ENCODE peak calls at places on chromosomes 5 and 9, in ten cellular contexts. Y is COR-L47; U is T-helper 2 cell; V is neural crest cell; C is nucleus accumbens; Q is GM19239; S is GM03348; F is H1; W is stimulated activated CD4-positive, alpha-beta T cell treated with anti-CD3 and anti-CD28 coated beads, Interleukin-2, amount 100 ng/mL, for 24 hours; M is Peyer's patch. J is an unnamed sample.
A peak's percentile ranks its signal among the peaks of the same experiment; 100 is the strongest.

GRCh38 chr5:82068723-82069122 is 96.9 kb downstream of the ATG10 start:
- DNase-seq in C (no peak), V (no peak), U (no peak), S (no peak), M (no peak), W (no peak), Q (no peak), Y (no peak), F (no peak), J (no peak)

GRCh38 chr5:168947212-168947868 is 353.6 kb downstream of the SLIT3 start:
- DNase-seq in V (peak; percentile 74), C (no peak), Y (peak; percentile 5), S (peak; percentile 78), Q (peak; percentile 26), W (peak; percentile 36), U (no peak), F (peak; percentile 88), M (no peak), J (peak; percentile 55)

GRCh38 chr9:132214027-132214622 is 52.3 kb downstream of the NTNG2 start:
- DNase-seq in Y (peak; percentile 24), Q (no peak), U (no peak), C (peak; percentile 78), S (peak; percentile 93), V (no peak), W (no peak), M (no peak), F (peak; percentile 74), J (no peak)

GRCh38 chr5:56447232-56447631 is 214.1 kb upstream of the ANKRD55 start:
- DNase-seq in W (no peak), V (no peak), S (no peak), M (no peak), U (no peak), Y (no peak), Q (no peak), F (no peak), C (no peak), J (no peak)

GRCh38 chr5:34832568-34832967 is 6.4 kb upstream of the TTC23L start:
- DNase-seq in V (no peak), Q (no peak), W (no peak), F (no peak), S (no peak), C (no peak), Y (no peak), M (no peak), U (no peak), J (no peak)

GRCh38 chr5:44839018-44839681 is 30.4 kb downstream of the MRPS30 start:
- DNase-seq in Q (no peak), M (no peak), Y (no peak), F (no peak), U (no peak), V (no peak), C (no peak), S (no peak), W (no peak), J (no peak)

GRCh38 chr5:151703227-151703626 is 16.5 kb upstream of the SPARC start:
- DNase-seq in Q (peak; percentile 43), M (no peak), U (no peak), F (no peak), C (no peak), W (no peak), S (no peak), V (no peak), Y (no peak), J (no peak)

GRCh38 chr5:95835682-95836405 is 13.3 kb upstream of the GLRX start:
- DNase-seq in Q (no peak), F (no peak), V (no peak), U (no peak), W (no peak), S (no peak), Y (no peak), M (peak; percentile 58), C (no peak), J (no peak)

GRCh38 chr5:53362521-53362941 is 117.9 kb upstream of the FST start:
- DNase-seq in S (peak; percentile 74), C (no peak), U (no peak), Q (no peak), M (no peak), Y (no peak), W (no peak), V (no peak), F (no peak), J (no peak)

GRCh38 chr5:139666551-139666950 is 18.4 kb downstream of the CXXC5 start:
- DNase-seq in C (no peak), U (no peak), F (no peak), Y (no peak), M (no peak), V (no peak), S (no peak), Q (no peak), W (no peak), J (no peak)

GRCh38 chr5:150000990-150001659 is 586 bp downstream of the HMGXB3 start:
- DNase-seq in M (peak; percentile 23), F (no peak), W (peak; percentile 44), V (peak; percentile 6), Q (no peak), C (no peak), S (peak; percentile 77), U (peak; percentile 24), Y (no peak), J (no peak)

GRCh38 chr9:19934301-19934868 is 145.5 kb upstream of the SLC24A2 start:
- DNase-seq in Q (no peak), C (no peak), F (peak; percentile 71), U (no peak), M (no peak), W (no peak), V (no peak), Y (no peak), S (peak; percentile 64), J (no peak)

GRCh38 chr5:160008877-160009590 is at the start of gene TTC1:
- DNase-seq in U (peak; percentile 89), M (peak; percentile 97), W (peak; percentile 91), F (peak; percentile 87), S (peak; percentile 94), C (peak; percentile 98), V (peak; percentile 92), Q (peak; percentile 80), Y (peak; percentile 98), J (peak; percentile 75)

GRCh38 chr9:92645041-92645440 is 24.9 kb downstream of the IPPK start:
- DNase-seq in U (no peak), S (no peak), C (no peak), Y (no peak), W (no peak), V (no peak), M (peak; percentile 2), Q (no peak), F (no peak), J (no peak)

GRCh38 chr9:96186601-96187011 is 115.4 kb downstream of the HSD17B3 start:
- DNase-seq in Y (no peak), W (no peak), C (no peak), V (peak; percentile 27), M (no peak), Q (no peak), F (peak; percentile 74), U (no peak), S (no peak), J (peak; percentile 58)